ENCODE peak calls at places on chromosome 15, in four cellular contexts. J, X, Y and H are unnamed samples.

GRCh38 chr15:82197734-82198594 is 64.6 kb downstream of the EFL1 start:
- DNase-seq in J (no peak), X (peak), Y (peak), H (peak)

GRCh38 chr15:83322061-83322460 is 37.6 kb upstream of the BNC1 start:
- DNase-seq in J (no peak), X (no peak), Y (no peak), H (no peak)

GRCh38 chr15:80870893-80871292 is 91.7 kb downstream of the CEMIP start:
- DNase-seq in J (no peak), X (no peak), Y (no peak), H (no peak)

GRCh38 chr15:85404922-85405293 is 24.5 kb downstream of the AKAP13 start:
- DNase-seq in J (no peak), X (no peak), Y (no peak), H (no peak)

GRCh38 chr15:25408929-25409328 is 29.9 kb downstream of the UBE3A start:
- DNase-seq in J (no peak), X (no peak), Y (no peak), H (no peak)

GRCh38 chr15:86968244-86968643 is 888.6 kb downstream of the AGBL1 start:
- DNase-seq in J (no peak), X (no peak), Y (no peak), H (no peak)

GRCh38 chr15:35925634-35926380 is 379.8 kb upstream of the DPH6 start:
- DNase-seq in J (peak), X (no peak), Y (no peak), H (no peak)

GRCh38 chr15:70203981-70204560 is 106.4 kb upstream of the TLE3 start:
- DNase-seq in J (no peak), X (no peak), Y (no peak), H (no peak)

GRCh38 chr15:51621917-51622268 is 678 bp downstream of the DMXL2 start:
- DNase-seq in J (no peak), X (peak), Y (peak), H (peak)

GRCh38 chr15:58329781-58330467 is 101.9 kb upstream of the LIPC start:
- DNase-seq in J (no peak), X (peak), Y (no peak), H (no peak)

GRCh38 chr15:89512631-89513030 is 16.2 kb upstream of the RHCG start:
- DNase-seq in J (no peak), X (no peak), Y (no peak), H (no peak)

GRCh38 chr15:46676233-46677206 is 1040.8 kb upstream of the SEMA6D start:
- DNase-seq in J (no peak), X (no peak), Y (no peak), H (no peak)

GRCh38 chr15:77416954-77417353 is 3.0 kb downstream of the PEAK1 start:
- DNase-seq in J (no peak), X (no peak), Y (no peak), H (no peak)

GRCh38 chr15:25246641-25247417 is 192.0 kb downstream of the UBE3A start:
- DNase-seq in J (no peak), X (no peak), Y (no peak), H (no peak)

GRCh38 chr15:66802087-66803001 is 100.3 kb downstream of the SMAD6 start:
- DNase-seq in J (no peak), X (no peak), Y (no peak), H (no peak)

GRCh38 chr15:47415539-47415971 is 301.8 kb upstream of the SEMA6D start:
- DNase-seq in J (no peak), X (no peak), Y (no peak), H (no peak)

GRCh38 chr15:31360843-31361763 is 34.5 kb downstream of the KLF13 start:
- DNase-seq in J (no peak), X (no peak), Y (peak), H (peak)

GRCh38 chr15:39641187-39641889 is 60.5 kb downstream of the THBS1 start:
- DNase-seq in J (no peak), X (no peak), Y (no peak), H (no peak)

GRCh38 chr15:42623951-42624350 is 48.5 kb downstream of the STARD9 start:
- DNase-seq in J (no peak), X (no peak), Y (no peak), H (no peak)

GRCh38 chr15:63461230-63461629 is 43.2 kb upstream of the USP3 start:
- DNase-seq in J (no peak), X (no peak), Y (no peak), H (no peak)

GRCh38 chr15:72496783-72497182 is 22.7 kb downstream of the ARIH1 start:
- DNase-seq in J (no peak), X (no peak), Y (no peak), H (no peak)

GRCh38 chr15:38520035-38520434 is 44.6 kb downstream of the RASGRP1 start:
- DNase-seq in J (no peak), X (no peak), Y (no peak), H (no peak)

GRCh38 chr15:64950888-64951287 is 38.8 kb downstream of the SPG21 start:
- DNase-seq in J (no peak), X (no peak), Y (no peak), H (no peak)

GRCh38 chr15:34358367-34358766 is 8.6 kb downstream of the LPCAT4 start:
- DNase-seq in J (no peak), X (no peak), Y (no peak), H (no peak)

GRCh38 chr15:63633312-63633711 is 36.1 kb downstream of the FBXL22 start:
- DNase-seq in J (no peak), X (no peak), Y (no peak), H (no peak)

GRCh38 chr15:39144613-39145012 is 436.3 kb upstream of the THBS1 start:
- DNase-seq in J (no peak), X (no peak), Y (no peak), H (no peak)